ENCODE peak calls at places on chromosomes 5 and 9, in four cellular contexts. F is activated CD8-positive, alpha-beta memory T cell treated with anti-CD3 and anti-CD28 coated beads for 48 hours; I is naive thymus-derived CD4-positive, alpha-beta T cell; Z is activated T-helper 9 cell treated with anti-CD3 and anti-CD28 coated beads, Interleukin-2, amount 50 U/mL, for 16 hours. D is an unnamed sample.

GRCh38 chr9:135850737-135851136 is 56.6 kb downstream of the CAMSAP1 start:
- DNase-seq in F (no peak), I (no peak), Z (no peak), D (no peak)

GRCh38 chr9:83598487-83598886 is 24.5 kb upstream of the IDNK start:
- DNase-seq in F (no peak), I (no peak), Z (no peak), D (no peak)

GRCh38 chr9:81490605-81491331 is 198.6 kb downstream of the TLE1 start:
- DNase-seq in F (no peak), I (no peak), Z (no peak), D (no peak)

GRCh38 chr9:121075251-121076036 is 689 bp downstream of the CNTRL start:
- DNase-seq in F (no peak), I (peak; percentile 38), Z (no peak), D (no peak)

GRCh38 chr5:173016621-173017046 is 33.1 kb downstream of the ATP6V0E1 start:
- DNase-seq in F (no peak), I (no peak), Z (no peak), D (no peak)

GRCh38 chr5:35828092-35828598 is 28.5 kb upstream of the IL7R start:
- DNase-seq in F (no peak), I (no peak), Z (no peak), D (no peak)

GRCh38 chr9:81649475-81649874 is 39.9 kb downstream of the TLE1 start:
- DNase-seq in F (no peak), I (no peak), Z (no peak), D (no peak)

GRCh38 chr9:115650768-115651167 is 502.8 kb upstream of the PAPPA start:
- DNase-seq in F (no peak), I (no peak), Z (no peak), D (no peak)

GRCh38 chr9:133421615-133422542 is at the start of gene ADAMTS13:
- DNase-seq in F (no peak), I (no peak), Z (peak; percentile 12), D (no peak)

GRCh38 chr5:980001-980588 is 28.5 kb upstream of the NKD2 start:
- DNase-seq in F (no peak), I (no peak), Z (no peak), D (no peak)

GRCh38 chr5:122847687-122848081 is 2.3 kb downstream of the SNX24 start:
- DNase-seq in F (no peak), I (no peak), Z (no peak), D (no peak)

GRCh38 chr5:146877783-146878470 is 630 bp downstream of the PPP2R2B start:
- DNase-seq in F (no peak), I (peak; percentile 6), Z (peak; percentile 3), D (no peak)

GRCh38 chr9:78664370-78664769 is 367.4 kb downstream of the PSAT1 start:
- DNase-seq in F (no peak), I (no peak), Z (no peak), D (no peak)

GRCh38 chr5:79582186-79582585 is 30.1 kb upstream of the TENT2 start:
- DNase-seq in F (no peak), I (no peak), Z (no peak), D (no peak)

GRCh38 chr5:171938358-171938757 is 68.1 kb downstream of the FBXW11 start:
- DNase-seq in F (no peak), I (no peak), Z (no peak), D (no peak)

GRCh38 chr9:15541862-15542261 is 11.0 kb upstream of the CCDC171 start:
- DNase-seq in F (no peak), I (no peak), Z (no peak), D (no peak)

D was measured in mucosa of descending colon.